ENCODE peak calls at places on chromosomes 13 and 19, in eight cellular contexts. S is AG04450, J is cardiac fibroblast, P is psoas muscle, N is AG10803, W is lower leg skin, C is K562, V is adrenal gland. G is an unnamed sample.

GRCh38 chr19:2037676-2038255 is 13.3 kb downstream of the MKNK2 start:
- DNase-seq in P (no peak), J (no peak), S (no peak), V (peak), N (no peak), W (no peak), C (peak), G (no peak)

GRCh38 chr19:13783565-13784500 is 9.6 kb downstream of the C19orf53 start:
- DNase-seq in P (no peak), C (no peak), J (no peak), N (no peak), V (no peak), W (no peak), S (no peak), G (no peak)

GRCh38 chr19:33819875-33820781 is 23.5 kb downstream of the KCTD15 start:
- DNase-seq in J (peak), P (peak), S (no peak), W (peak), N (peak), V (peak), C (peak), G (no peak)

GRCh38 chr13:20567881-20568528 is 1.0 kb downstream of the IFT88 start:
- DNase-seq in C (no peak), P (no peak), S (no peak), J (no peak), W (no peak), V (peak), N (peak), G (no peak)

GRCh38 chr13:33110713-33111413 is 94.6 kb downstream of the KL start:
- DNase-seq in S (no peak), N (peak), V (peak), C (no peak), J (no peak), P (peak), W (peak), G (no peak)

GRCh38 chr13:100506600-100507422 is 81.8 kb downstream of the GGACT start:
- DNase-seq in J (no peak), S (no peak), P (no peak), C (no peak), W (no peak), V (no peak), N (no peak), G (no peak)

GRCh38 chr13:76696370-76696769 is 189.8 kb downstream of the KCTD12 start:
- DNase-seq in C (no peak), V (no peak), N (peak), P (no peak), W (no peak), S (no peak), J (peak), G (no peak)

GRCh38 chr19:5536337-5536894 is 31.3 kb downstream of the TINCR start:
- DNase-seq in N (peak), V (peak), W (no peak), J (peak), C (no peak), P (peak), S (no peak), G (no peak)

GRCh38 chr13:80141114-80141849 is 199.6 kb downstream of the SPRY2 start:
- DNase-seq in S (peak), J (peak), V (peak), W (no peak), P (peak), C (no peak), N (peak), G (no peak)

GRCh38 chr19:44112802-44113137 is 429 bp upstream of the ZNF225 start:
- DNase-seq in W (no peak), V (no peak), P (no peak), J (no peak), C (no peak), S (no peak), N (no peak), G (no peak)

GRCh38 chr13:38334845-38335244 is 14.8 kb upstream of the UFM1 start:
- DNase-seq in J (no peak), P (no peak), C (no peak), V (no peak), W (no peak), N (no peak), S (no peak), G (no peak)

GRCh38 chr19:1470864-1471513 is 8.0 kb downstream of the C19orf25 start:
- DNase-seq in V (no peak), J (no peak), P (peak), S (no peak), N (no peak), W (no peak), C (no peak), G (no peak)

GRCh38 chr13:65133094-65133493 is 2097.0 kb downstream of the PCDH9 start:
- DNase-seq in P (no peak), C (no peak), V (no peak), N (no peak), S (no peak), J (no peak), W (no peak), G (no peak)

GRCh38 chr13:99796175-99796819 is 175.3 kb downstream of the ZIC5 start:
- DNase-seq in W (no peak), J (peak), P (no peak), N (peak), V (peak), S (peak), C (peak), G (peak)

GRCh38 chr13:33318744-33319143 is 33.2 kb upstream of the STARD13 start:
- DNase-seq in W (no peak), C (no peak), P (no peak), J (no peak), V (no peak), N (peak), S (no peak), G (no peak)

GRCh38 chr13:24458736-24459135 is 53.8 kb downstream of the PARP4 start:
- DNase-seq in N (no peak), J (peak), P (no peak), V (no peak), W (no peak), C (no peak), S (no peak), G (no peak)

GRCh38 chr19:54179921-54180452 is 7.0 kb upstream of the TMC4 start:
- DNase-seq in C (peak), J (peak), S (no peak), V (no peak), P (no peak), W (no peak), N (no peak), G (peak)

GRCh38 chr19:34317311-34317927 is 47.6 kb upstream of the GPI start:
- DNase-seq in C (peak), N (no peak), V (no peak), W (no peak), P (no peak), S (no peak), J (no peak), G (peak)

GRCh38 chr13:28449826-28450773 is 44.8 kb downstream of the FLT1 start:
- DNase-seq in P (no peak), S (no peak), W (no peak), V (no peak), N (peak), C (no peak), J (no peak), G (no peak)

DNA sequence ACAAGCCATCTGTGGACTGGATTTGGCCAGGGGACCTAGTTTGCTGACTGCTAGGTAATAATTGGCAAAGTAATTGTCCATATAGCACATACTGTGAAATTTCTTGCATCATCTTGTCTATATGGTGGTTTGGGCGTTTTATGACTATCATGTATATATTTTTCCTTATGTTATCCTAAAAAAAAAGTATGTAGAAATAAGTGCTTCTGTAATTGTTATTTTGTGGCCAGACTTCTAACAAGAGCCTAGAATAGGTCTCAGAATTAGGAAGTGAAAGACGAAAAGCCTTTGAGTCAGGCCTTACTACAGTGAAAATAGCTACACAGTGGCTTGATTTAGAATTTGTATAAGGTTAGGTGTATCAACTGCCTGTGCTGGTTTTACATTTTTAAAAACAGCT is 4.2 kb downstream of the FNDC3A start:
- DNase-seq in S (no peak), W (no peak), P (no peak), V (no peak), C (no peak), J (no peak), N (no peak), G (no peak)
- H3K4me3 ChIP-seq in S (peak), W (no peak), P (no peak), V (no peak), C (no peak), J (no peak), N (no peak), G (no peak)

DNA sequence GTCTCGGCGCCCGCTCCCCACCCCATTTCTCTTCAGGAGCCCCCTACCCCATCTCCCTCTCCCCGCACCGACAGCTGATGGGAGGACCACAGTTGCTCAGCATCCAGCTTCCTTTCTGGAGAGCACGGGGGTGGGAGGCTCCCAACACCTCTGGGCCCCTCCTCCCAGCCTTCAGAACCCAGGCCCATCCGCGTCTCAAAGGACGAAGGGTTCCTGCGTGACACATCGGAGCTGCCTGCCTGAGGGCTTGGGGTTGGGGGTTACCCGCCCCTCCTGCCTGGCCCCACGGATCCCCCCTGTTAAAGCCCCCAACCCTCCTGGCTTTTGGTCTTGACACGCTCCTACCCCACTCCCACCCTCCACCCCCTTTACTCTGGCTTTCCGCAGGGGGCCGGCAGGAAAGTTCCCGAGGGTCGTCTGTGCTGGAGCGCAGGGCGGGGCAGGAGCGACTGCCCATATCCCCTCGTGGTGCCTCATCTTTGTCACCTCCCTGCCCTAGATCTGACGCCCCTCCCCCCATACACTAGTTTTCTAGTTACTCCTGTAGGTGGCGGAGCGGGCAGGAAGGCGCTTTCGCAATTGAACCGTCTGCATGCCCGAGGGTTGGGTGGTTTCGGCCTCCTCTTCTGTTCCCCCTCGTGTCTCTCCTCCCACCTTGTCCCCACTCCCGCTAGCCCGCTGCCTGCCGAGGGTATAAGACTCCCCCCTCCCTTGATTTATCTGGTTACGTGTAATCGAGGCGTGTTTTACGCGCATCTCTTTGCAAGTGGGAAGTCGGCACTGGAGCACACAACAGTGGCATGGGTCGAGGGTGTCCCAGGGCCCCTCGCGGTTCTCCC is 922 bp downstream of the TRAPPC5 start:
- DNase-seq in S (peak), V (peak), C (peak), N (peak), W (peak), P (peak), J (peak), G (peak)
- TF ChIP-seq CTCF in S (peak), V (peak), C (peak), N (peak), W (no peak), P (peak), J (peak), G (peak)

GRCh38 chr19:46620267-46620666 is 4.6 kb downstream of the PTGIR start:
- DNase-seq in S (no peak), J (no peak), V (peak), W (no peak), P (no peak), C (no peak), N (no peak), G (no peak)
- H3K4me3 ChIP-seq in S (peak), J (no peak), V (no peak), W (no peak), P (no peak), C (no peak), N (no peak), G (no peak)

GRCh38 chr13:94988654-94989053 is 276.3 kb upstream of the SOX21 start:
- DNase-seq in J (peak), C (no peak), V (no peak), S (no peak), W (no peak), N (no peak), P (no peak), G (no peak)
- TF ChIP-seq CTCF in J (no peak), C (no peak), V (no peak), S (no peak), W (no peak), N (no peak), P (no peak), G (no peak)